ENCODE peak calls at places on chromosomes 4 and X, in seven cellular contexts. H is trophoblast cell, Z is neuronal stem cell, Y is H9, M is IMR-90, P is mesenchymal stem cell, R is H1. I is an unnamed sample.

GRCh38 chr4:14130551-14130950 is 503.0 kb upstream of the BOD1L1 start:
- DNase-seq in H (no peak), Z (no peak), Y (no peak), M (peak; percentile 58), P (no peak), R (no peak), I (no peak)

GRCh38 chr4:56655627-56656345 is 25.3 kb downstream of the HOPX start:
- DNase-seq in H (peak; percentile 27), Z (no peak), Y (no peak), M (no peak), P (no peak), R (peak; percentile 62), I (no peak)

GRCh38 chr4:83660578-83660977 is 124.7 kb downstream of the GPAT3 start:
- DNase-seq in H (no peak), Z (no peak), Y (no peak), M (no peak), P (no peak), R (no peak), I (no peak)

GRCh38 chrX:11756354-11757318 is 1.4 kb upstream of the MSL3 start:
- DNase-seq in H (peak; percentile 80), Z (no peak), Y (no peak), M (no peak), P (peak; percentile 11), R (no peak), I (peak; percentile 1)

GRCh38 chr4:156346959-156347385 is 393.3 kb upstream of the CTSO start:
- DNase-seq in H (no peak), Z (no peak), Y (peak; percentile 32), M (no peak), P (no peak), R (no peak), I (peak; percentile 98)

GRCh38 chr4:55819634-55820033 is at the start of gene EXOC1L:
- DNase-seq in H (no peak), Z (peak; percentile 46), Y (peak; percentile 90), M (no peak), P (peak; percentile 41), R (peak; percentile 80), I (peak; percentile 95)

GRCh38 chrX:71493111-71493613 is 39.7 kb upstream of the OGT start:
- DNase-seq in H (peak; percentile 60), Z (no peak), Y (no peak), M (no peak), P (no peak), R (no peak), I (no peak)

GRCh38 chr4:145182212-145182611 is 1.8 kb upstream of the OTUD4 start:
- DNase-seq in H (no peak), Z (no peak), Y (no peak), M (no peak), P (no peak), R (no peak), I (no peak)

GRCh38 chr4:35105486-35105885 is 1138.8 kb downstream of the ARAP2 start:
- DNase-seq in H (peak; percentile 59), Z (no peak), Y (no peak), M (no peak), P (no peak), R (no peak), I (no peak)

GRCh38 chr4:87114245-87115062 is 106.0 kb downstream of the KLHL8 start:
- DNase-seq in H (no peak), Z (no peak), Y (peak; percentile 77), M (no peak), P (no peak), R (peak; percentile 60), I (peak; percentile 86)

GRCh38 chrX:78024349-78025108 is 55.1 kb upstream of the PGAM4 start:
- DNase-seq in H (peak; percentile 50), Z (no peak), Y (peak; percentile 37), M (peak; percentile 2), P (peak; percentile 2), R (peak; percentile 45), I (peak; percentile 40)

GRCh38 chr4:36386691-36387090 is 105.3 kb downstream of the DTHD1 start:
- DNase-seq in H (no peak), Z (no peak), Y (no peak), M (no peak), P (no peak), R (no peak), I (no peak)

GRCh38 chr4:8727546-8728510 is 135.3 kb downstream of the CPZ start:
- DNase-seq in H (no peak), Z (no peak), Y (peak; percentile 22), M (no peak), P (no peak), R (peak; percentile 41), I (no peak)

GRCh38 chr4:53651142-53651720 is 59.9 kb upstream of the LNX1 start:
- DNase-seq in H (peak; percentile 54), Z (no peak), Y (no peak), M (peak; percentile 21), P (no peak), R (no peak), I (no peak)

GRCh38 chrX:20118065-20118824 is 1.5 kb upstream of the MAP7D2 start:
- DNase-seq in H (no peak), Z (no peak), Y (no peak), M (no peak), P (no peak), R (no peak), I (no peak)

GRCh38 chrX:68304602-68305001 is 128.7 kb downstream of the OPHN1 start:
- DNase-seq in H (no peak), Z (no peak), Y (no peak), M (no peak), P (no peak), R (no peak), I (no peak)

GRCh38 chrX:74550295-74550802 is 64.1 kb downstream of the RLIM start:
- DNase-seq in H (peak; percentile 80), Z (peak; percentile 61), Y (peak; percentile 86), M (peak; percentile 67), P (peak; percentile 71), R (peak; percentile 86), I (peak; percentile 75)

GRCh38 chr4:105414316-105414715 is 59.5 kb downstream of the PPA2 start:
- DNase-seq in H (no peak), Z (no peak), Y (no peak), M (no peak), P (no peak), R (no peak), I (no peak)

GRCh38 chr4:13081830-13082229 is 402.3 kb downstream of the RAB28 start:
- DNase-seq in H (no peak), Z (no peak), Y (no peak), M (no peak), P (no peak), R (no peak), I (no peak)

GRCh38 chrX:3440981-3441380 is 94.5 kb upstream of the MXRA5 start:
- DNase-seq in H (no peak), Z (no peak), Y (no peak), M (no peak), P (no peak), R (no peak), I (no peak)
- H3K18ac ChIP-seq in H (no peak overlapping the region), Z (no peak overlapping the region), Y (no peak overlapping the region), M (no peak overlapping the region), P (no peak overlapping the region), R (no peak overlapping the region), I (no peak overlapping the region)

GRCh38 chr4:3431446-3431993 is 10.2 kb upstream of the HGFAC start:
- DNase-seq in H (no peak), Z (no peak), Y (no peak), M (no peak), P (no peak), R (no peak), I (no peak)

GRCh38 chr4:3430524-3430923 is 11.2 kb upstream of the HGFAC start:
- DNase-seq in H (no peak), Z (no peak), Y (no peak), M (no peak), P (no peak), R (no peak), I (no peak)

GRCh38 chr4:3434891-3435683 is 6.7 kb upstream of the HGFAC start:
- DNase-seq in H (no peak), Z (peak; percentile 26), Y (no peak), M (no peak), P (no peak), R (no peak), I (peak; percentile 34)

GRCh38 chr4:3433138-3433869 is 8.5 kb upstream of the HGFAC start:
- DNase-seq in H (no peak), Z (no peak), Y (no peak), M (no peak), P (no peak), R (no peak), I (no peak)

DNA sequence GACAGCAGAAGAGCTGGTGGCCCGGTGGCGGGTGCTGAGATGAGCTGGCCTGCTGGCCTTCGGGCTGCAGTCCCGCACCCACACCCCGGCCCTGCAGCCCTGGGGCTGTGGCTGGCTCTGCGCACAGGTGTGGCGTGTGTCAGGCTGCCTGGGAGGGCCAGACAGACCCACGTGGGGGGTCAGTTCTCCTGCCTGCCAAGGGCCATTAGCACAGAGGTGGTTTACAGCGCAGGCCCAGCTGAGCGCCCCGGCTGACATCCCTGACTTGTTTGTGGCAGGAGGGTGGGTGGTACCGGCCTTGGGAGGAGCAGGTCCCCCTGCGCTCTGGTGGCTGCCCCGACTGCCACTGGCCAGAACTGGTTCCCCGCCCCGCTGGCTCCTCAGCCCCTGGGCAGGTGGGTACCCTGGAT is 9.4 kb upstream of the HGFAC start:
- DNase-seq in H (no peak), Z (no peak), Y (no peak), M (no peak), P (no peak), R (no peak), I (no peak)
- H3K18ac ChIP-seq in H (no peak overlapping the region), Z (peak overlapping the region; percentile 48), Y (no peak overlapping the region), M (no peak overlapping the region), P (no peak overlapping the region), R (no peak overlapping the region), I (no peak overlapping the region)

DNA sequence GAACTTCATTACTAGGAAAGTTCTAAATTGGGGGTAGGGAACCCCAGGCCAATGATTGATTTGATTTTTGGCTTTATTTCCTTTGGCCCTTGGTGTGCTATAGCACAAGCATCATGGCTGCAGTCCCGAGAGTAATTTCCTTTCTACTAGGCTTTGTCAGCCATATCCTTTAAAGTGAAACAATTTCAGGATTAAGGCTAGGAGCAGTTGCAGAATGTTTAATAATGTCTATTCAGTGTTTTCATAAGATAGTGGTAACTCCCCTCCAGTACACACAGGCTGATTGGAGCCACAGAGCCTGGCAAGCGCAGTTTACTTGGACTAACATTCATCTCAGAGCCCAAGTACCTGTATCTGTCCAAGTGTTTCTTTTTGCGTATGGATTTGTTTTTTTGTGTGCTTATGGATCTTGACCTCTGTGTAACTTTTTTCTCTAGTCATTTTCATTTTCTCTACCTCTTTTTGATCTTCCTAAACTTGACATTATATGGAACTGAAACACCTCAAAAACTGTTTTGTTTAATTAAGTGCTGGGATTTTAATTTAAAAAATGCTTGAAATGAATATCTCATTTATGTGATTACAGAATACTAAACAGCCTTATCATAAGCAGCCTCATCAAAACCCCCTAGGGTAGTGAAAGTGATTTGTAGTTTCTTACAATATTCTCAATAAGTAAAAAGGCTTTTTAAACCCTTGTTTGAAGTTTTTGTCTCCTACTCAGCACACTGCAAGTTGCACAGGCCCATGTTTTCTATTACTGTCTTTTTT is 7.5 kb downstream of the STIM2 start:
- DNase-seq in H (no peak), Z (no peak), Y (no peak), M (peak; percentile 10), P (no peak), R (no peak), I (no peak)
- H3K18ac ChIP-seq in H (no peak overlapping the region), Z (no peak overlapping the region), Y (no peak overlapping the region), M (no peak overlapping the region), P (no peak overlapping the region), R (no peak overlapping the region), I (peak overlapping the region; percentile 96)

DNA sequence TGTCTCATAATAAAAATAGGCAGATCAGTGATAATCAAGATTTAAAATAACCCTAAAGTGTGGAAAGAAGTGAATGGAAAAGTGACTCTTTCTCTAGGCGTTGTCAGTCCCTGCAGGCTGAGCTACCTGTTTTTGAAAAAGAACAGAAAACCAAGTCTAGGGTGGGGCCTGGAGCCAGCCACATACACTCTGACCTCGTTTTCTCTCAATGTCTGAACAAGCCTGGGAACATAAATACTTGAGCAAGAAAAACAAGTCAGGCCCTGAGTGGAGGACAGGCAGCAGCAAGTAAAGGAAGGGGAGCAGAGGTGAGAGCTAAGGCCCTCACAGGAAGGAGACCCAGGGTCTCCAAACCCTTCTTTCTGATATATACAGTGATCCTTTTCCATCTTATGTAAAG is 91.7 kb upstream of the HPF1 start:
- DNase-seq in H (peak; percentile 10), Z (no peak), Y (no peak), M (no peak), P (no peak), R (no peak), I (no peak)
- H3K18ac ChIP-seq in H (no peak overlapping the region), Z (no peak overlapping the region), Y (no peak overlapping the region), M (no peak overlapping the region), P (no peak overlapping the region), R (no peak overlapping the region), I (no peak overlapping the region)